ENCODE peak calls at places on chromosome 19, in five cellular contexts. G is DMS79, D is AG08396, N is colonic mucosa, J is heart left ventricle. T is an unnamed sample.

GRCh38 chr19:49997709-49998108 is 27.5 kb downstream of the VRK3 start:
- DNase-seq in N (no peak), G (no peak), D (peak; percentile 35), J (no peak), T (no peak)

GRCh38 chr19:50794074-50794777 is 4.0 kb downstream of the ACP4 start:
- DNase-seq in G (no peak), N (peak; percentile 47), D (no peak), J (no peak), T (no peak)

GRCh38 chr19:13841339-13842293 is 35.3 kb upstream of the NANOS3 start:
- DNase-seq in J (peak; percentile 78), N (peak; percentile 82), G (no peak), D (peak; percentile 54), T (no peak)

GRCh38 chr19:17755977-17756670 is 4.8 kb downstream of the FCHO1 start:
- DNase-seq in D (no peak), N (peak; percentile 42), G (peak; percentile 68), J (peak; percentile 67), T (no peak)

GRCh38 chr19:56341948-56342347 is 27.3 kb upstream of the ZSCAN5A start:
- DNase-seq in D (no peak), N (no peak), J (no peak), G (no peak), T (no peak)

GRCh38 chr19:56594783-56595547 is at the start of gene ZNF71:
- DNase-seq in G (peak; percentile 79), J (peak; percentile 95), N (peak; percentile 86), D (peak; percentile 99), T (peak; percentile 90)

GRCh38 chr19:18586311-18586710 is 2.3 kb upstream of the REX1BD start:
- DNase-seq in G (no peak), J (no peak), D (no peak), N (no peak), T (no peak)

GRCh38 chr19:52190679-52191293 is 934 bp downstream of the PPP2R1A start:
- DNase-seq in G (peak; percentile 31), J (peak; percentile 45), D (peak; percentile 7), N (peak; percentile 48), T (peak; percentile 21)

GRCh38 chr19:34228347-34228746 is 26.0 kb upstream of the GARRE1 start:
- DNase-seq in G (no peak), N (no peak), D (no peak), J (no peak), T (no peak)

GRCh38 chr19:6551607-6552450 is 21.0 kb downstream of the TNFSF9 start:
- DNase-seq in G (no peak), N (no peak), D (peak; percentile 24), J (no peak), T (no peak)

GRCh38 chr19:53945998-53946397 is 16.7 kb upstream of the CACNG8 start:
- DNase-seq in D (no peak), J (no peak), G (no peak), N (no peak), T (no peak)

GRCh38 chr19:47369923-47370625 is 21.0 kb downstream of the DHX34 start:
- DNase-seq in J (no peak), N (no peak), G (no peak), D (peak; percentile 75), T (no peak)

GRCh38 chr19:19304186-19304975 is 15.9 kb downstream of the SUGP1 start:
- DNase-seq in N (no peak), J (peak; percentile 70), G (no peak), D (peak; percentile 6), T (no peak)

GRCh38 chr19:15235796-15236195 is 3.5 kb upstream of the EPHX3 start:
- DNase-seq in G (no peak), N (no peak), J (no peak), D (no peak), T (no peak)

GRCh38 chr19:42074513-42075363 is 1.2 kb upstream of the ZNF574 start:
- DNase-seq in N (peak; percentile 52), D (peak; percentile 42), J (no peak), G (no peak), T (peak; percentile 30)

GRCh38 chr19:35509861-35510625 is 3.4 kb downstream of the DMKN start:
- DNase-seq in G (peak; percentile 81), J (peak; percentile 75), D (peak; percentile 80), N (peak; percentile 84), T (peak; percentile 74)

GRCh38 chr19:40907968-40908735 is 26.1 kb upstream of the CYP2A7 start:
- DNase-seq in G (no peak), D (no peak), J (no peak), N (no peak), T (no peak)

GRCh38 chr19:12788682-12789097 is 2.6 kb upstream of the JUNB start:
- DNase-seq in J (peak; percentile 95), G (peak; percentile 64), D (peak; percentile 71), N (peak; percentile 93), T (peak; percentile 84)

GRCh38 chr19:48169585-48169973 is 565 bp downstream of the LIG1 start:
- DNase-seq in G (peak; percentile 67), N (peak; percentile 93), J (peak; percentile 62), D (peak; percentile 93), T (peak; percentile 68)

GRCh38 chr19:33055718-33056117 is 9.0 kb downstream of the RHPN2 start:
- DNase-seq in J (no peak), N (no peak), G (no peak), D (no peak), T (no peak)

GRCh38 chr19:4923379-4923747 is 14.1 kb downstream of the UHRF1 start:
- DNase-seq in J (no peak), D (no peak), G (no peak), N (no peak), T (no peak)

GRCh38 chr19:3536429-3537100 is 2.4 kb upstream of the TEKTIP1 start:
- DNase-seq in D (no peak), J (peak; percentile 67), N (no peak), G (no peak), T (no peak)

GRCh38 chr19:9580728-9581127 is 3.6 kb downstream of the ZNF121 start:
- DNase-seq in G (no peak), J (no peak), D (no peak), N (no peak), T (no peak)

GRCh38 chr19:49665301-49666119 is at the start of the genes BCL2L12 and IRF3:
- DNase-seq in G (peak; percentile 78), J (peak; percentile 99), N (peak; percentile 99), D (peak; percentile 99), T (peak; percentile 98)

GRCh38 chr19:16476401-16476800 is 4.6 kb upstream of the EPS15L1 start:
- DNase-seq in J (no peak), N (no peak), G (no peak), D (no peak), T (no peak)

GRCh38 chr19:46678110-46678732 is 17.2 kb upstream of the DACT3 start:
- DNase-seq in N (peak; percentile 53), D (no peak), J (no peak), G (no peak), T (no peak)

T was measured in uterus.